ENCODE peak calls at places on chromosomes 3 and 15, in seven cellular contexts. H, V, O, P, B, X and I are unnamed samples.

GRCh38 chr3:9173445-9173844 is 76.0 kb downstream of the SRGAP3 start:
- DNase-seq in H (peak; percentile 9), V (no peak), O (no peak), P (no peak), B (no peak), X (no peak), I (peak; percentile 71)

GRCh38 chr3:167575000-167575399 is 78.7 kb downstream of the WDR49 start:
- DNase-seq in H (no peak), V (no peak), O (no peak), P (no peak), B (no peak), X (no peak), I (no peak)

GRCh38 chr15:74525946-74526345 is 15.1 kb upstream of the ARID3B start:
- DNase-seq in H (no peak), V (no peak), O (no peak), P (no peak), B (no peak), X (no peak), I (no peak)

GRCh38 chr3:123361019-123361418 is 87.9 kb downstream of the ADCY5 start:
- DNase-seq in H (no peak), V (no peak), O (no peak), P (no peak), B (no peak), X (no peak), I (no peak)

GRCh38 chr3:55405436-55405835 is 81.7 kb downstream of the WNT5A start:
- DNase-seq in H (peak; percentile 7), V (peak; percentile 3), O (no peak), P (peak; percentile 17), B (no peak), X (no peak), I (peak; percentile 25)

GRCh38 chr3:51441282-51442030 is 50.4 kb downstream of the RBM15B start:
- DNase-seq in H (no peak), V (no peak), O (no peak), P (no peak), B (no peak), X (no peak), I (no peak)

GRCh38 chr15:66068801-66069200 is 184.7 kb downstream of the MEGF11 start:
- DNase-seq in H (no peak), V (no peak), O (no peak), P (no peak), B (no peak), X (no peak), I (no peak)

GRCh38 chr15:50112488-50113186 is 6.4 kb downstream of the ATP8B4 start:
- DNase-seq in H (no peak), V (no peak), O (no peak), P (no peak), B (no peak), X (no peak), I (peak; percentile 79)

GRCh38 chr3:45567730-45568172 is 26.8 kb upstream of the LIMD1 start:
- DNase-seq in H (no peak), V (no peak), O (no peak), P (no peak), B (no peak), X (peak; percentile 68), I (peak; percentile 15)

GRCh38 chr15:31262143-31262530 is 64.5 kb upstream of the KLF13 start:
- DNase-seq in H (no peak), V (no peak), O (no peak), P (no peak), B (no peak), X (no peak), I (no peak)

GRCh38 chr15:88385078-88385700 is 82.0 kb downstream of the MRPL46 start:
- DNase-seq in H (no peak), V (no peak), O (no peak), P (no peak), B (no peak), X (no peak), I (no peak)

GRCh38 chr3:64686446-64686908 is 1.3 kb downstream of the ADAMTS9 start:
- DNase-seq in H (no peak), V (peak; percentile 2), O (no peak), P (no peak), B (peak; percentile 38), X (no peak), I (no peak)

GRCh38 chr3:138359137-138359536 is 10.8 kb downstream of the MRAS start:
- DNase-seq in H (no peak), V (no peak), O (no peak), P (no peak), B (no peak), X (no peak), I (no peak)

GRCh38 chr3:9201895-9202294 is 47.6 kb downstream of the SRGAP3 start:
- DNase-seq in H (no peak), V (no peak), O (no peak), P (no peak), B (no peak), X (no peak), I (no peak)

GRCh38 chr3:192957441-192957951 is 39.8 kb upstream of the MB21D2 start:
- DNase-seq in H (peak; percentile 96), V (no peak), O (no peak), P (peak; percentile 15), B (no peak), X (no peak), I (peak; percentile 93)

GRCh38 chr15:67524235-67524634 is 3.3 kb downstream of the C15orf61 start:
- DNase-seq in H (no peak), V (no peak), O (no peak), P (no peak), B (no peak), X (no peak), I (no peak)

GRCh38 chr3:123688241-123688747 is 103.4 kb upstream of the HACD2 start:
- DNase-seq in H (no peak), V (no peak), O (no peak), P (peak; percentile 83), B (no peak), X (no peak), I (peak; percentile 4)

GRCh38 chr3:47017504-47018268 is 38.2 kb downstream of the NBEAL2 start:
- DNase-seq in H (peak; percentile 76), V (no peak), O (no peak), P (no peak), B (no peak), X (no peak), I (peak; percentile 84)

GRCh38 chr3:102441832-102442231 is 7.0 kb downstream of the ZPLD1 start:
- DNase-seq in H (no peak), V (no peak), O (no peak), P (no peak), B (no peak), X (no peak), I (no peak)

GRCh38 chr3:45273681-45274515 is 47.8 kb upstream of the TMEM158 start:
- DNase-seq in H (peak; percentile 23), V (no peak), O (no peak), P (no peak), B (no peak), X (no peak), I (peak; percentile 34)

GRCh38 chr3:146542968-146543367 is 1.4 kb downstream of the PLSCR1 start:
- DNase-seq in H (no peak), V (no peak), O (no peak), P (no peak), B (no peak), X (no peak), I (no peak)